ENCODE peak calls at places on chromosomes 11 and 22, in nine cellular contexts. C, Y, O, H, T, Q, L, V and J are unnamed samples.

GRCh38 chr22:37529652-37530345 is 10.6 kb upstream of the CARD10 start:
- DNase-seq in C (no peak), Y (no peak), O (no peak), H (no peak), T (peak), Q (no peak), L (peak), V (no peak), J (no peak)

GRCh38 chr11:40302669-40303068 is 1156.8 kb downstream of the LRRC4C start:
- DNase-seq in C (no peak), Y (no peak), O (no peak), H (no peak), T (no peak), Q (no peak), L (no peak), V (no peak), J (no peak)

GRCh38 chr11:133343951-133344350 is 188.3 kb downstream of the OPCML start:
- DNase-seq in C (no peak), Y (no peak), O (no peak), H (no peak), T (no peak), Q (no peak), L (no peak), V (no peak), J (no peak)

GRCh38 chr11:47565340-47566165 is at the start of gene PTPMT1:
- DNase-seq in C (peak), Y (peak), O (peak), H (peak), T (no peak), Q (peak), L (peak), V (peak), J (peak)

GRCh38 chr11:19276859-19277808 is 36.4 kb upstream of the E2F8 start:
- DNase-seq in C (no peak), Y (peak), O (peak), H (no peak), T (no peak), Q (peak), L (peak), V (peak), J (no peak)

GRCh38 chr22:19819911-19820879 is 34.5 kb downstream of the GNB1L start:
- DNase-seq in C (no peak), Y (peak), O (no peak), H (no peak), T (no peak), Q (peak), L (no peak), V (no peak), J (no peak)

GRCh38 chr22:37167981-37168647 is 18.4 kb upstream of the IL2RB start:
- DNase-seq in C (peak), Y (no peak), O (no peak), H (no peak), T (no peak), Q (no peak), L (no peak), V (no peak), J (peak)

GRCh38 chr11:87425391-87425790 is 387.7 kb downstream of the TMEM135 start:
- DNase-seq in C (no peak), Y (no peak), O (no peak), H (no peak), T (no peak), Q (no peak), L (no peak), V (no peak), J (no peak)

GRCh38 chr11:44837650-44838049 is 110.9 kb downstream of the TSPAN18 start:
- DNase-seq in C (no peak), Y (no peak), O (no peak), H (no peak), T (no peak), Q (no peak), L (no peak), V (no peak), J (no peak)

GRCh38 chr11:11621881-11622706 is at the start of gene GALNT18:
- DNase-seq in C (peak), Y (peak), O (peak), H (peak), T (peak), Q (peak), L (peak), V (peak), J (peak)

GRCh38 chr22:37233751-37234631 is 10.1 kb downstream of the RAC2 start:
- DNase-seq in C (no peak), Y (no peak), O (no peak), H (no peak), T (no peak), Q (no peak), L (peak), V (no peak), J (no peak)

GRCh38 chr22:48208894-48209293 is 1446.4 kb downstream of the TBC1D22A start:
- DNase-seq in C (no peak), Y (no peak), O (no peak), H (no peak), T (no peak), Q (no peak), L (no peak), V (no peak), J (no peak)

GRCh38 chr22:41447435-41448188 is 1.0 kb upstream of the TOB2 start:
- DNase-seq in C (peak), Y (peak), O (peak), H (peak), T (no peak), Q (peak), L (peak), V (peak), J (peak)

GRCh38 chr11:8731647-8732188 is 49.1 kb downstream of the RPL27A start:
- DNase-seq in C (no peak), Y (no peak), O (no peak), H (no peak), T (peak), Q (no peak), L (no peak), V (no peak), J (no peak)

GRCh38 chr11:93251922-93252321 is 54.1 kb upstream of the SLC36A4 start:
- DNase-seq in C (no peak), Y (no peak), O (no peak), H (no peak), T (no peak), Q (no peak), L (no peak), V (no peak), J (no peak)

GRCh38 chr22:37177755-37178154 is 10.3 kb downstream of the C1QTNF6 start:
- DNase-seq in C (no peak), Y (no peak), O (no peak), H (no peak), T (no peak), Q (no peak), L (no peak), V (no peak), J (no peak)

GRCh38 chr11:67060111-67060522 is 3.5 kb downstream of the RHOD start:
- DNase-seq in C (no peak), Y (no peak), O (peak), H (no peak), T (no peak), Q (no peak), L (no peak), V (no peak), J (no peak)

GRCh38 chr11:120215634-120216033 is 4.8 kb downstream of the OAF start:
- DNase-seq in C (no peak), Y (peak), O (no peak), H (peak), T (no peak), Q (no peak), L (no peak), V (no peak), J (peak)

GRCh38 chr11:110366234-110366633 is 63.5 kb upstream of the FDX1 start:
- DNase-seq in C (no peak), Y (peak), O (peak), H (no peak), T (no peak), Q (peak), L (no peak), V (no peak), J (peak)

GRCh38 chr22:41557401-41558240 is 3.2 kb upstream of the CSDC2 start:
- DNase-seq in C (no peak), Y (peak), O (no peak), H (peak), T (no peak), Q (peak), L (peak), V (peak), J (peak)

GRCh38 chr11:47415949-47416472 is 7.6 kb downstream of the SLC39A13 start:
- DNase-seq in C (peak), Y (peak), O (peak), H (no peak), T (no peak), Q (peak), L (peak), V (no peak), J (peak)

GRCh38 chr11:17734986-17735822 is 623 bp downstream of the KCNC1 start:
- DNase-seq in C (peak), Y (peak), O (peak), H (peak), T (no peak), Q (peak), L (peak), V (peak), J (peak)

GRCh38 chr11:43948341-43949185 is 6.1 kb downstream of the C11orf96 start:
- DNase-seq in C (peak), Y (no peak), O (no peak), H (peak), T (no peak), Q (no peak), L (no peak), V (no peak), J (no peak)

GRCh38 chr11:47705722-47706121 is 9.4 kb downstream of the AGBL2 start:
- DNase-seq in C (no peak), Y (no peak), O (no peak), H (no peak), T (no peak), Q (no peak), L (no peak), V (no peak), J (no peak)

GRCh38 chr22:38284042-38284402 is 11.2 kb upstream of the TMEM184B start:
- DNase-seq in C (no peak), Y (no peak), O (no peak), H (no peak), T (no peak), Q (no peak), L (no peak), V (peak), J (no peak)

GRCh38 chr11:111459506-111460270 is 52.5 kb downstream of the BTG4 start:
- DNase-seq in C (no peak), Y (no peak), O (no peak), H (no peak), T (no peak), Q (no peak), L (no peak), V (peak), J (no peak)

GRCh38 chr11:27018902-27019544 is 21.6 kb upstream of the BBOX1 start:
- DNase-seq in C (no peak), Y (no peak), O (no peak), H (no peak), T (no peak), Q (no peak), L (no peak), V (no peak), J (no peak)

GRCh38 chr11:13260963-13261599 is 16.5 kb upstream of the BMAL1 start:
- DNase-seq in C (peak), Y (no peak), O (no peak), H (no peak), T (no peak), Q (no peak), L (no peak), V (no peak), J (peak)

GRCh38 chr11:46435679-46436078 is 44.1 kb upstream of the CHRM4 start:
- DNase-seq in C (no peak), Y (no peak), O (no peak), H (no peak), T (no peak), Q (no peak), L (no peak), V (no peak), J (no peak)

GRCh38 chr11:11155962-11156815 is 196.9 kb downstream of the CSNK2A3 start:
- DNase-seq in C (no peak), Y (no peak), O (peak), H (peak), T (no peak), Q (no peak), L (no peak), V (no peak), J (no peak)

GRCh38 chr11:61516675-61517516 is 8.3 kb downstream of the LRRC10B start:
- DNase-seq in C (no peak), Y (peak), O (peak), H (peak), T (no peak), Q (no peak), L (no peak), V (peak), J (peak)

GRCh38 chr11:20125927-20126326 is 34.3 kb downstream of the DBX1 start:
- DNase-seq in C (no peak), Y (no peak), O (peak), H (no peak), T (no peak), Q (no peak), L (no peak), V (no peak), J (no peak)

GRCh38 chr11:10885703-10886363 is 28.0 kb upstream of the ZBED5 start:
- DNase-seq in C (no peak), Y (no peak), O (peak), H (no peak), T (no peak), Q (no peak), L (no peak), V (no peak), J (no peak)

GRCh38 chr11:12643029-12643428 is 31.2 kb upstream of the TEAD1 start:
- DNase-seq in C (no peak), Y (no peak), O (no peak), H (no peak), T (no peak), Q (no peak), L (no peak), V (no peak), J (no peak)

GRCh38 chr11:8017894-8018741 is 31.0 kb downstream of the EIF3F start:
- DNase-seq in C (no peak), Y (no peak), O (no peak), H (no peak), T (no peak), Q (no peak), L (no peak), V (no peak), J (no peak)

GRCh38 chr11:103398829-103399228 is 289.6 kb downstream of the DYNC2H1 start:
- DNase-seq in C (no peak), Y (no peak), O (no peak), H (no peak), T (no peak), Q (no peak), L (no peak), V (no peak), J (no peak)

DNA sequence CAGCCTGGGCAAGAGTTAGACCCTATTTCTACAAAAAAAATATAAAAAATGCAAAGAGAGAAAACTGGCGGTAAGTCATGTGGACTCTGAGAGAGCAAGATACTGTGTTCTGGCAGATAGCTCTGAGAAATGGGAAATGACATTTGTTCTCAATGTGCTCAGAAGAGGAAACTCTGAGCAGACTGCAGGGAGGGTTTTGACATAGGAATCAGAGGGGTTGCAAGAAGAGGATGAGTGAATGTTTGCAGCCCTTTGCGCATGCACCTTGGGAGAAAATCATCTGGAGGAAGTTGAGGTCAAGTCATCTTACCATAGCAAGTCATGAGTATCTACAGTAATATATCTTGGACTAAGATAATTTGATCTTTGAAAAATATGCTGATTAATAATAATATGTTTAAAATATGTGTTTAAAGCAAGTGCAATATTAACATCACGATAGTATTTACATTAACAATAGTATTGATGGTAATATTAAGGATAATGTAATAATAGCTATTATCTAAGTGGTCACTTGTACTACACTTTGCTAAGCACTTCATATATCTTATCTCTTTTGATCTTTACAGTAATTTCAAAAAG is 2.6 kb downstream of the ACER3 start:
- DNase-seq in C (no peak), Y (no peak), O (no peak), H (no peak), T (no peak), Q (peak), L (peak), V (no peak), J (no peak)
- TF ChIP-seq POLR2A in C (no peak), Y (no peak), O (no peak), H (no peak), T (no peak), Q (no peak), L (no peak), V (no peak), J (no peak)

GRCh38 chr11:75719089-75719638 is 1.5 kb downstream of the MOGAT2 start:
- DNase-seq in C (no peak), Y (peak), O (no peak), H (no peak), T (peak), Q (no peak), L (peak), V (peak), J (no peak)

GRCh38 chr11:75719639-75720239 is 2.1 kb downstream of the MOGAT2 start:
- DNase-seq in C (no peak), Y (peak), O (no peak), H (no peak), T (no peak), Q (no peak), L (peak), V (peak), J (no peak)

GRCh38 chr11:75722669-75723042 is 5.0 kb downstream of the MOGAT2 start:
- DNase-seq in C (no peak), Y (no peak), O (no peak), H (no peak), T (no peak), Q (no peak), L (no peak), V (no peak), J (no peak)

GRCh38 chr11:75720639-75721038 is 3.0 kb downstream of the MOGAT2 start:
- DNase-seq in C (no peak), Y (no peak), O (no peak), H (no peak), T (no peak), Q (no peak), L (no peak), V (no peak), J (no peak)

GRCh38 chr11:75721852-75722668 is 4.4 kb downstream of the MOGAT2 start:
- DNase-seq in C (no peak), Y (no peak), O (no peak), H (no peak), T (no peak), Q (no peak), L (peak), V (peak), J (no peak)
- TF ChIP-seq EP300 in C (no peak), Y (no peak), O (no peak), H (no peak), T (no peak), Q (no peak), L (no peak), V (peak), J (no peak)

DNA sequence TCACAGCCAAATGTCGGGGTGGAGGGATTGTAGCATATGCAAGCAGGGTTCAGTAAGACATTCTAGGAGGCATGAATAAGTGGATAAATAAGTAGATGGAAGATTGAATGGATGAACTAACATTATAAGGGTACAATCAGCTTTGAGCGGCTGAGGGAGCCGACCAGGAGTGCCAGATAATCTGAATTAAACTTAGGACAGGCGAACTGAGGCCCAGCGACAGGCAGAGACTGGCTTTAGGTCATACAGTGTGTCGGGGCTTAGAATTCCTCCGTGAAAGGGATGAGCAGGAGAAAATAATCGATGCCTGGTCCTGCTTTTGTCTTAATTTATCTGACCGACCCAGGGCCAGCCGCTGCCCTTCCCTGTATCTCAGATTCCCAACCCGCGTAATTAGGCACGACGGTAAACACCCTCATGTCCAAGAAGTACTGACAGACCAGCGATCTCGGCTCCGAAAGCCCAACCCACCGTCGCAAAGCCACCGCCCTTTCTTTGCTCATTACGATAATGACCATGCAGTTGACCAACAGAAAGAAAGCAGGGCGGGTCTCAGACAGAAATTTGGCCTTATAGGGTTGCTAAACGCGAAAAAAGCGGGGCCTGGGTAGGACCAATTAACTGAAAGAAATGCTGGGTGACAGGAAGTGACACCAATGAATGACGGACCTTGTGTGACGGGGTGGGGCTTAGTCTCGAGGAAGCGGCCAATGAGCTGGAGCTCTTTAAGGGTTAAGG is 523 bp downstream of the ANAPC15 start:
- DNase-seq in C (peak), Y (peak), O (peak), H (peak), T (peak), Q (peak), L (peak), V (peak), J (peak)
- H3K27ac ChIP-seq in C (peak), Y (peak), O (peak), H (peak), T (peak), Q (peak), L (peak), V (peak), J (peak)

DNA sequence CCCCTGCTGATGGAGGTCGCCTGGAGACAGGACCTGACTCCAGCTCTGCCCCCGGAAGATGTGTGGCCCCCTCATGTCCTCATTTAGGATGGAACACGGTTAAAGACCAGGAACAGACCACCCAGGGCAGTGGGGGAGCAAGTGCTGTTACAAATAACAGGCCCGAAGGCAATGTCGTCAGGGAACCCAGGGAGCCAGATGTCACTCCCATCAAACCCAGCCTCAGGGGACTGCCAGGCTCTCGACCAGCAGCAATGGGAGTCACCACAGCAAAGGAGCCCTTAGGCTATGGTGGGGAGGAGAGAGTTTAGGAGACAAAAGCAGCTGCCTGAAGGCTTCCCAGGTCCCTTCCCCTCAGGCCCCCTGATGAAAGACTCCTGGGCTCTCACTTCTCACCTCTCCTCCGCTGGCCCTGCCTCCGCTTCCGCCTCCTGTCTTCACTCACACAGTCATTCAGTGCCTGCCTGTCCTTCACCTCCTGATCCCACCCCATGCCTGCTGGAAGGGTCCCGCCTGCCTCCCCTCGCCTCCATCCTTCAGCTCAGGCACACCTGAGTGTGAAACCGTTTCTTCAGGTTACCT is 4.4 kb downstream of the RPS19BP1 start:
- DNase-seq in C (no peak), Y (no peak), O (no peak), H (no peak), T (no peak), Q (no peak), L (peak), V (no peak), J (no peak)
- TF ChIP-seq POLR2A in C (no peak), Y (no peak), O (no peak), H (no peak), T (peak), Q (no peak), L (no peak), V (no peak), J (no peak)

DNA sequence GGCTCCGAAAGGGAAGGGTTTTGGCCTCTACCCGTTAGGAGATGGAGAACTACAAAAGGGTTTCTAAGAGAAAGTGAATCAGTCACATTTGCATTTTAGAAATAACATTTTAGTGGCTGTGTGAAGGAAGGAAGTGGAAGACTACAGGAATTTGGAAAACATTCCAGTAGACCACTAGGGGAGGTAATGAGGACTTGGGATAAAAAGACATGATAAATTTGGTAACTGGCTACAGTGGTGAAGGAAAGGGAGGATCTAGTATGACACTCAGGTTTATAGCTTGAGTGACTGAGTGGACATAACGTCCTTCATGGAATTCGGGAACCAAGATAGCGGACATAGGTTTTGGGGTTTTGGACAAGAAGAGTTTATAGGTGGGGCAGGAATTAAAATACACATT is 7.0 kb upstream of the RRM1 start:
- DNase-seq in C (no peak), Y (no peak), O (no peak), H (no peak), T (no peak), Q (no peak), L (no peak), V (no peak), J (no peak)
- TF ChIP-seq EP300 in C (no peak), Y (no peak), O (no peak), H (no peak), T (no peak), Q (no peak), L (no peak), V (no peak), J (no peak)